ENCODE peak calls at places on chromosomes 4 and X, in five cellular contexts. A, C, X, P and Y are unnamed samples.

GRCh38 chr4:1130318-1131186 is 17.2 kb upstream of the RNF212 start:
- DNase-seq in A (peak; percentile 86), C (peak; percentile 56), X (peak; percentile 57), P (peak; percentile 44), Y (peak; percentile 79)

GRCh38 chr4:165609653-165610052 is 230.8 kb downstream of the CPE start:
- DNase-seq in A (no peak), C (no peak), X (no peak), P (no peak), Y (no peak)

GRCh38 chrX:10832103-10832502 is 211.7 kb upstream of the MID1 start:
- DNase-seq in A (no peak), C (no peak), X (no peak), P (no peak), Y (no peak)

GRCh38 chr4:123990310-123990709 is 593.7 kb downstream of the SPRY1 start:
- DNase-seq in A (no peak), C (peak; percentile 26), X (no peak), P (no peak), Y (no peak)

GRCh38 chrX:142661696-142662095 is 364.0 kb upstream of the SPANXN4 start:
- DNase-seq in A (no peak), C (no peak), X (no peak), P (no peak), Y (no peak)

GRCh38 chrX:108584617-108585211 is 145.1 kb downstream of the COL4A5 start:
- DNase-seq in A (peak; percentile 7), C (no peak), X (peak; percentile 1), P (no peak), Y (peak; percentile 2)

GRCh38 chr4:80045831-80046230 is 27.2 kb downstream of the ANTXR2 start:
- DNase-seq in A (no peak), C (no peak), X (no peak), P (no peak), Y (no peak)

GRCh38 chrX:85922821-85923220 is 124.5 kb downstream of the CHM start:
- DNase-seq in A (no peak), C (no peak), X (no peak), P (no peak), Y (no peak)

GRCh38 chrX:38312436-38312835 is 14.9 kb downstream of the RPGR start:
- DNase-seq in A (no peak), C (no peak), X (no peak), P (no peak), Y (no peak)

GRCh38 chr4:25154594-25155265 is 5.5 kb downstream of the SEPSECS start:
- DNase-seq in A (no peak), C (peak; percentile 84), X (no peak), P (no peak), Y (no peak)

GRCh38 chr4:141713771-141714445 is 77.5 kb downstream of the IL15 start:
- DNase-seq in A (no peak), C (no peak), X (no peak), P (no peak), Y (no peak)

GRCh38 chr4:121119715-121120114 is 44.4 kb downstream of the TNIP3 start:
- DNase-seq in A (no peak), C (no peak), X (no peak), P (no peak), Y (no peak)

GRCh38 chr4:6660430-6660829 is 19.9 kb downstream of the MRFAP1 start:
- DNase-seq in A (no peak), C (no peak), X (no peak), P (no peak), Y (no peak)

GRCh38 chr4:120163895-120164294 is 97.2 kb upstream of the MAD2L1 start:
- DNase-seq in A (no peak), C (no peak), X (no peak), P (no peak), Y (no peak)

GRCh38 chrX:40539214-40540142 is 41.3 kb upstream of the ATP6AP2 start:
- DNase-seq in A (peak; percentile 57), C (no peak), X (peak; percentile 56), P (peak; percentile 78), Y (no peak)

GRCh38 chr4:133124746-133125145 is 24.3 kb upstream of the PCDH10 start:
- DNase-seq in A (no peak), C (no peak), X (no peak), P (no peak), Y (no peak)

GRCh38 chr4:73348185-73348584 is 55.9 kb upstream of the ALB start:
- DNase-seq in A (no peak), C (peak; percentile 73), X (no peak), P (no peak), Y (no peak)

GRCh38 chr4:54229631-54230478 is 762 bp downstream of the PDGFRA start:
- DNase-seq in A (no peak), C (no peak), X (no peak), P (no peak), Y (peak; percentile 52)

GRCh38 chr4:24912252-24913098 is at the start of gene CCDC149:
- DNase-seq in A (peak; percentile 29), C (peak; percentile 13), X (no peak), P (peak; percentile 24), Y (peak; percentile 86)

GRCh38 chrX:50067435-50068292 is 133.1 kb downstream of the AKAP4 start:
- DNase-seq in A (no peak), C (peak; percentile 66), X (no peak), P (no peak), Y (peak; percentile 66)

GRCh38 chr4:80071643-80072606 is 1.1 kb downstream of the ANTXR2 start:
- DNase-seq in A (peak; percentile 36), C (peak; percentile 6), X (peak; percentile 30), P (no peak), Y (no peak)

GRCh38 chrX:107775000-107775733 is 420 bp downstream of the TSC22D3 start:
- DNase-seq in A (no peak), C (no peak), X (no peak), P (peak; percentile 28), Y (no peak)

GRCh38 chr4:105963461-105964400 is 68.5 kb downstream of the NPNT start:
- DNase-seq in A (peak; percentile 28), C (no peak), X (no peak), P (no peak), Y (no peak)

GRCh38 chr4:140071806-140072205 is 82.2 kb downstream of the MAML3 start:
- DNase-seq in A (no peak), C (no peak), X (peak; percentile 35), P (peak; percentile 34), Y (no peak)

GRCh38 chrX:97267916-97268680 is 384.4 kb downstream of the RPA4 start:
- DNase-seq in A (no peak), C (no peak), X (no peak), P (no peak), Y (no peak)
- TF ChIP-seq REST in A (no peak), C (no peak), X (no peak), P (no peak), Y (no peak)

DNA sequence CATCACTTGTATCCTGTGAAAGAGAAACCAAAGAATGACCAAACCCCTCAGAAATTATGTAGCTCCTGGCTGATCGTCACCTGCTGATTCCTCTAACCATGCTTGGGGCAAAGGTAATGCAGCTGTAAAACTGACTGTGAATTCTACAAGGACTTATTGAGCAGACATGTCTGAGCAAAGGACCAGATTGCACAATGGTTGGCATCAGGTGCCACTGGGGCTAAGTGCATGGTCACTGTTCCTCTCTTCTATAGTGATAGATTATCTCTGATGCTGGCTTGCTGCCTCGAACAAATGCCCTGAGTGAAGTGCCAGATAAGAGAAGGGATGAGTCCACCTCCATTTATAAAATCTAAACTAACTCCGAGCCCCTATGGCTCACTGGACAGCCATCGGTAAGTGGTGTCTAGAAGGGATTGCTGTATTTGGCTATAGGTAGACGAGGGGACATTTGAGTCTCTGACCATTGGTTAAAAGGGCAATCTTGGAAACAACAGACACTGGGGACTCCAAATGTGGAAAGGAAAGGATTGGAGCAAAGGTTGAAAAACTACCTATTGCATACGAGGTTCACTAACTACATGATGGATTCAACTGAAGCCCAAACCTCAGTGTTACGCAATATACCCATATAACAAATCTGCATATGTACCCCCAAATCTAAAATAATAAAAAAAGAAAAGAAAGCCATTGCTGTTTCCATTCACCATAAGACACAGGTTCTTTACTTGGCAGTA is 110.8 kb upstream of the IGSF1 start:
- DNase-seq in A (no peak), C (no peak), X (no peak), P (no peak), Y (no peak)
- TF ChIP-seq GABPA in A (no peak), C (no peak), X (no peak), P (no peak), Y (no peak)

GRCh38 chrX:16628954-16629595 is 20.9 kb upstream of the S100G start:
- DNase-seq in A (peak; percentile 49), C (no peak), X (no peak), P (no peak), Y (no peak)

GRCh38 chrX:16638533-16638932 is 11.4 kb upstream of the S100G start:
- DNase-seq in A (no peak), C (no peak), X (no peak), P (no peak), Y (no peak)

GRCh38 chrX:16635040-16635439 is 14.9 kb upstream of the S100G start:
- DNase-seq in A (no peak), C (no peak), X (no peak), P (no peak), Y (no peak)

GRCh38 chrX:16633754-16634153 is 16.2 kb upstream of the S100G start:
- DNase-seq in A (no peak), C (no peak), X (no peak), P (no peak), Y (peak; percentile 31)
- TF ChIP-seq REST in A (no peak), C (no peak), X (no peak), P (no peak), Y (no peak)

GRCh38 chr4:177041356-177041755 is 248.6 kb upstream of the VEGFC start:
- DNase-seq in A (no peak), C (no peak), X (no peak), P (no peak), Y (no peak)

GRCh38 chr4:177047851-177048174 is 255.1 kb upstream of the VEGFC start:
- DNase-seq in A (no peak), C (no peak), X (no peak), P (no peak), Y (no peak)

GRCh38 chr4:177051473-177052060 is 258.1 kb upstream of the NEIL3 start:
- DNase-seq in A (peak; percentile 19), C (peak; percentile 20), X (no peak), P (peak; percentile 4), Y (peak; percentile 10)

GRCh38 chr4:177052211-177052725 is 257.4 kb upstream of the NEIL3 start:
- DNase-seq in A (no peak), C (no peak), X (no peak), P (no peak), Y (no peak)

DNA sequence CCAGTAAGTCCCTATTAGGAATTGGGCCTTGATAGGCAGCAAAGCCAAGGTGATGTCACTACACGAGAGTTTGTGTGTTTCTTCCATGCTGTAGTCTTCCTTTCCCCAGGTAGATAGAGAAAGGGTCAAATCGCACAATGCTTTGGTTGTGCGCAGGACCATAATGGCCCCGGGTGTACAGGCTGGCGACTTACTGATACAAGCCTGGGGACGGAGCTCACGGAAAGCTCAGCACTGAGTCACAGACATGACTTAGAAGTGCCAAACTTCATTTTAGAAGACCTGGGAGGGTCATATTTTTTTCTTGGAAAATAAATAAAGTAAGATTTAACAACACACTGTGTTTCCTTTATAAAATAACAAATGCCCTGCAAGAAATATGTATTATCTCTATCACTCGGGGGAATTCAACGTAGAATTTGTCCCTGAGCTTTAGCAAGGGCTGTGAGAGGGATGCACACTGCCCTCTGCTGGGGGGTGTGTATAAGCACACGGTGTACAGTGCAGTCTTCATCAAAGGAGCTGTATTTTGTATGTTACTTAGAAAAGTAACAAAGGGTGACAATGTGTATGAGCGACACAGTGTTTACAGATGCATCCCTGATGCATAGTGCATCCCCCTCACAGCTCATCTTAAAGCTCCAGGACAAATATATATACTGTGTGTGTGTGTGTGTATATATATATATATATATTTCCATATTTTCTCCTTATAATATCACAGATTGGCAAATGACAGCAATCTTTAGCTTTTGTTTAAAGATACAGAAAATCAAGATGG is 254.5 kb upstream of the VEGFC start:
- DNase-seq in A (peak; percentile 41), C (peak; percentile 50), X (no peak), P (peak; percentile 11), Y (peak; percentile 49)
- TF ChIP-seq GABPA in A (no peak), C (no peak), X (no peak), P (no peak), Y (no peak)